ENCODE peak calls at places on chromosomes 2 and 18, in nine cellular contexts. O, G, C, X, R, H, Q, E and S are unnamed samples.

GRCh38 chr2:2757764-2758163 is 426.7 kb upstream of the MYT1L start:
- DNase-seq in O (no peak), C (no peak), X (no peak), H (no peak), G (no peak), Q (no peak), E (no peak), R (no peak), S (peak; percentile 13)

GRCh38 chr2:55616509-55617159 is 788 bp downstream of the PPP4R3B start:
- DNase-seq in O (peak; percentile 50), H (peak; percentile 72), R (peak; percentile 46), G (peak; percentile 72), C (peak; percentile 29), E (peak; percentile 52), Q (peak; percentile 63), X (peak; percentile 68), S (no peak)

GRCh38 chr2:193539188-193539587 is 1344.5 kb upstream of the TMEFF2 start:
- DNase-seq in H (no peak), C (no peak), Q (no peak), G (no peak), E (no peak), X (no peak), R (no peak), O (no peak), S (no peak)

GRCh38 chr2:159773426-159773825 is 24.6 kb downstream of the CD302 start:
- DNase-seq in O (no peak), E (no peak), R (no peak), X (no peak), H (peak; percentile 70), G (no peak), C (no peak), Q (peak; percentile 38), S (no peak)

GRCh38 chr2:19753314-19753713 is 148.5 kb downstream of the TTC32 start:
- DNase-seq in H (no peak), X (peak; percentile 42), Q (peak; percentile 17), R (no peak), G (no peak), C (no peak), E (no peak), O (no peak), S (no peak)

GRCh38 chr2:222272446-222273035 is 26.3 kb downstream of the PAX3 start:
- DNase-seq in X (no peak), G (no peak), O (no peak), E (no peak), C (no peak), H (no peak), R (no peak), Q (no peak), S (no peak)

GRCh38 chr2:221293949-221294736 is 278.0 kb downstream of the EPHA4 start:
- DNase-seq in R (no peak), Q (no peak), X (no peak), O (no peak), C (no peak), E (no peak), H (peak; percentile 11), G (no peak), S (no peak)

GRCh38 chr2:214549946-214550345 is 139.1 kb downstream of the VWC2L start:
- DNase-seq in R (no peak), O (no peak), G (no peak), X (no peak), C (no peak), H (no peak), E (no peak), Q (no peak), S (no peak)

GRCh38 chr2:231399853-231400667 is 4.5 kb downstream of the B3GNT7 start:
- DNase-seq in E (no peak), G (peak; percentile 72), O (no peak), Q (peak; percentile 76), H (peak; percentile 33), X (peak; percentile 17), C (no peak), R (peak; percentile 80), S (no peak)

GRCh38 chr2:197866449-197866848 is 62.1 kb downstream of the PLCL1 start:
- DNase-seq in R (no peak), C (no peak), G (no peak), Q (no peak), H (no peak), O (no peak), X (no peak), E (no peak), S (no peak)

GRCh38 chr2:94956797-94957391 is 68.6 kb upstream of the MAL start:
- DNase-seq in E (peak; percentile 6), G (peak; percentile 21), Q (peak; percentile 54), X (peak; percentile 23), R (no peak), C (peak; percentile 33), H (peak; percentile 56), O (no peak), S (no peak)

GRCh38 chr2:113895301-113895700 is 5.4 kb downstream of the ACTR3 start:
- DNase-seq in H (peak; percentile 25), R (no peak), X (no peak), Q (peak; percentile 58), C (no peak), O (no peak), E (peak; percentile 29), G (no peak), S (no peak)

GRCh38 chr2:29260151-29260772 is 145.0 kb downstream of the CLIP4 start:
- DNase-seq in G (no peak), H (no peak), E (peak; percentile 61), R (no peak), X (peak; percentile 20), C (no peak), Q (peak; percentile 76), O (no peak), S (no peak)

GRCh38 chr2:238747114-238747513 is 100.8 kb upstream of the TWIST2 start:
- DNase-seq in G (no peak), E (no peak), C (peak; percentile 3), O (no peak), Q (no peak), X (no peak), R (no peak), H (no peak), S (no peak)

GRCh38 chr18:35104391-35105051 is 63.3 kb downstream of the MAPRE2 start:
- DNase-seq in Q (no peak), R (no peak), O (no peak), H (no peak), C (no peak), G (no peak), X (no peak), E (no peak), S (no peak)